ENCODE peak calls at places on chromosomes 2 and 18, in six cellular contexts. A, L, Z, P, S and J are unnamed samples.

GRCh38 chr2:165312999-165313398 is 73.8 kb downstream of the SCN2A start:
- DNase-seq in A (no peak), L (no peak), Z (no peak), P (no peak), S (no peak), J (no peak)

GRCh38 chr2:204015118-204015842 is 78.7 kb downstream of the ICOS start:
- DNase-seq in A (no peak), L (no peak), Z (no peak), P (no peak), S (no peak), J (no peak)

GRCh38 chr18:50297621-50298442 is 10.3 kb upstream of the CXXC1 start:
- DNase-seq in A (peak; percentile 78), L (peak; percentile 87), Z (peak; percentile 91), P (peak; percentile 81), S (peak; percentile 67), J (peak; percentile 84)

GRCh38 chr2:31060397-31060796 is 77.8 kb downstream of the GALNT14 start:
- DNase-seq in A (no peak), L (no peak), Z (no peak), P (no peak), S (no peak), J (peak; percentile 25)

GRCh38 chr2:213848631-213849030 is 562.2 kb upstream of the VWC2L start:
- DNase-seq in A (no peak), L (no peak), Z (no peak), P (no peak), S (peak; percentile 24), J (no peak)

GRCh38 chr18:79528296-79528695 is 132.6 kb downstream of the NFATC1 start:
- DNase-seq in A (peak; percentile 1), L (peak; percentile 37), Z (peak; percentile 87), P (no peak), S (no peak), J (no peak)

GRCh38 chr2:61878756-61879155 is 9.7 kb downstream of the CCT4 start:
- DNase-seq in A (no peak), L (no peak), Z (no peak), P (no peak), S (no peak), J (no peak)

GRCh38 chr2:20465716-20466391 is 19.0 kb downstream of the RHOB start:
- DNase-seq in A (peak; percentile 40), L (no peak), Z (no peak), P (no peak), S (no peak), J (peak; percentile 41)

GRCh38 chr18:3453540-3454364 is 3.8 kb downstream of the TGIF1 start:
- DNase-seq in A (peak; percentile 57), L (peak; percentile 51), Z (peak; percentile 83), P (peak; percentile 34), S (peak; percentile 99), J (peak; percentile 46)

GRCh38 chr2:117979911-117980341 is 33.9 kb downstream of the CCDC93 start:
- DNase-seq in A (no peak), L (no peak), Z (peak; percentile 84), P (no peak), S (no peak), J (no peak)

GRCh38 chr2:29238497-29238896 is 123.3 kb downstream of the CLIP4 start:
- DNase-seq in A (peak; percentile 34), L (no peak), Z (peak; percentile 95), P (no peak), S (peak; percentile 25), J (peak; percentile 48)

GRCh38 chr2:184039493-184039892 is 558.8 kb upstream of the ZNF804A start:
- DNase-seq in A (no peak), L (no peak), Z (no peak), P (no peak), S (no peak), J (no peak)

GRCh38 chr18:43061816-43062215 is 53.7 kb downstream of the RIT2 start:
- DNase-seq in A (no peak), L (no peak), Z (no peak), P (no peak), S (no peak), J (no peak)

GRCh38 chr2:121030523-121030922 is 254.5 kb downstream of the TFCP2L1 start:
- DNase-seq in A (no peak), L (no peak), Z (no peak), P (no peak), S (no peak), J (no peak)

GRCh38 chr18:63924551-63924950 is 16.8 kb downstream of the SERPINB10 start:
- DNase-seq in A (no peak), L (no peak), Z (no peak), P (no peak), S (peak; percentile 68), J (no peak)

GRCh38 chr2:182593394-182593707 is 122.7 kb upstream of the DNAJC10 start:
- DNase-seq in A (no peak), L (no peak), Z (peak; percentile 73), P (no peak), S (peak; percentile 61), J (no peak)

GRCh38 chr18:78949216-78949615 is 30.4 kb upstream of the SALL3 start:
- DNase-seq in A (no peak), L (no peak), Z (peak; percentile 41), P (no peak), S (no peak), J (no peak)

GRCh38 chr2:72149556-72150156 is 2.0 kb upstream of the CYP26B1 start:
- DNase-seq in A (no peak), L (no peak), Z (peak; percentile 81), P (peak; percentile 11), S (no peak), J (peak; percentile 38)

GRCh38 chr2:198905881-198906612 is 551.7 kb downstream of the SATB2 start:
- DNase-seq in A (no peak), L (no peak), Z (no peak), P (no peak), S (no peak), J (no peak)

GRCh38 chr2:191268596-191268995 is 23.4 kb downstream of the MYO1B start:
- DNase-seq in A (no peak), L (no peak), Z (no peak), P (no peak), S (no peak), J (no peak)

GRCh38 chr2:157685572-157685971 is 56.9 kb upstream of the ACVR1C start:
- DNase-seq in A (no peak), L (no peak), Z (peak; percentile 6), P (no peak), S (no peak), J (no peak)

GRCh38 chr2:105220604-105221003 is 20.9 kb upstream of the GPR45 start:
- DNase-seq in A (no peak), L (no peak), Z (no peak), P (no peak), S (no peak), J (no peak)

GRCh38 chr18:34901299-34901698 is 139.9 kb upstream of the MAPRE2 start:
- DNase-seq in A (peak; percentile 55), L (no peak), Z (no peak), P (no peak), S (peak; percentile 6), J (no peak)

GRCh38 chr2:120397362-120397811 is 51.5 kb downstream of the INHBB start:
- DNase-seq in A (no peak), L (no peak), Z (peak; percentile 68), P (no peak), S (peak; percentile 46), J (no peak)

GRCh38 chr2:172080641-172081230 is 4.6 kb upstream of the DLX1 start:
- DNase-seq in A (no peak), L (no peak), Z (peak; percentile 21), P (no peak), S (no peak), J (no peak)

GRCh38 chr2:200811336-200812121 is at the start of gene BZW1:
- DNase-seq in A (peak; percentile 94), L (peak; percentile 96), Z (peak; percentile 95), P (peak; percentile 94), S (peak; percentile 96), J (peak; percentile 96)

GRCh38 chr2:223090081-223090480 is 38.1 kb downstream of the KCNE4 start:
- DNase-seq in A (no peak), L (no peak), Z (no peak), P (no peak), S (no peak), J (peak; percentile 74)

GRCh38 chr2:122543815-122544214 is 788.4 kb downstream of the TSN start:
- DNase-seq in A (no peak), L (no peak), Z (peak; percentile 72), P (no peak), S (peak; percentile 70), J (no peak)

GRCh38 chr18:48340502-48340901 is 68.7 kb downstream of the ZBTB7C start:
- DNase-seq in A (no peak), L (no peak), Z (no peak), P (no peak), S (no peak), J (no peak)
- TF ChIP-seq CTCF in A (no peak), L (no peak), Z (no peak), P (no peak), S (no peak), J (no peak)

DNA sequence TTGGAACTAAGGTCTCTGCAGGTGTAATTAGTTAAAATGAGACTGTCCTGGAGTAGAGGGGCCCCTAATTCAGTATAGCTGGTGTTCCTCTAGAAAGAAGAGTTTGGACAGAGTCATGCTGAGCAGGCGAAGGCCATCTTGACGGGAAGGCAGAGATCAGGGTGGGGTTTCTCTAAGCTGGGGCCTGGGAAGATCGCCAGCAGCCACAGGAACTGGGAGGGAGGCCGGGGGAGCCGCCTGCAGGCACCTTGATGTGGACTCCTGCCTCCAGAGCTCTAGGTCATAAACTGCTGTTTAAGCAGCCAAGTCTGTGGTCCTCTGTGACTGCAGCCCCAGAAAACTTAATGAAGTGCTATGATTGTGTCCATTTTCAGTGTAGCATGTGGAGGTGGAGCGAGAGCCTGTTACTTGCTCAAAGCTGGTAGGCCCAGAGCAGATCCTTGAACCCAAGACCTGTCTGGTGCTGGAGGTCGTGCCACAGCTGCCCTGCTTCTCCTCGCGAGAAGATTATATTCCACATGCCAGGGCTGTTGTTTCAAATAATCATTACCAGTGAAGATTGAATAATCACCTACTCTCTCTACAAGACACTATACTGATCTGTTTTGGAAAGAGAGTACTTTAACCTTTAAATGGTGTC is 105.7 kb downstream of the TPO start:
- DNase-seq in A (peak; percentile 30), L (no peak), Z (no peak), P (no peak), S (no peak), J (no peak)
- TF ChIP-seq CTCF in A (no peak), L (no peak), Z (no peak), P (no peak), S (no peak), J (no peak)

GRCh38 chr18:46046126-46046525 is 25.9 kb downstream of the PSTPIP2 start:
- DNase-seq in A (no peak), L (no peak), Z (no peak), P (no peak), S (no peak), J (no peak)
- TF ChIP-seq CTCF in A (no peak), L (no peak), Z (no peak), P (no peak), S (no peak), J (no peak)

GRCh38 chr2:170401187-170401586 is 223.2 kb downstream of the MYO3B start:
- DNase-seq in A (no peak), L (no peak), Z (no peak), P (no peak), S (no peak), J (no peak)

GRCh38 chr2:170393861-170394498 is 216.0 kb downstream of the MYO3B start:
- DNase-seq in A (no peak), L (no peak), Z (no peak), P (no peak), S (no peak), J (no peak)

GRCh38 chr2:170394988-170395387 is 217.0 kb downstream of the MYO3B start:
- DNase-seq in A (no peak), L (no peak), Z (no peak), P (no peak), S (no peak), J (no peak)

GRCh38 chr2:170391018-170391417 is 213.1 kb downstream of the MYO3B start:
- DNase-seq in A (no peak), L (no peak), Z (no peak), P (no peak), S (no peak), J (no peak)

GRCh38 chr2:170396799-170397459 is 219.0 kb downstream of the MYO3B start:
- DNase-seq in A (no peak), L (no peak), Z (no peak), P (no peak), S (peak; percentile 12), J (no peak)
- TF ChIP-seq CTCF in A (no peak), L (no peak), Z (peak; percentile 38), P (peak; percentile 26), S (peak; percentile 47), J (no peak)